ENCODE peak calls at places on chromosome 7, in seven cellular contexts. Y is left ventricle myocardium inferior, P is left ventricle myocardium superior, O is G401, A is kidney tubule cell, Q is M059J, S is GF-D8. E is an unnamed sample.

GRCh38 chr7:132488634-132489302 is 87.5 kb downstream of the PLXNA4 start:
- DNase-seq in O (no peak), P (no peak), Y (no peak), Q (peak), A (no peak), S (no peak), E (no peak)

GRCh38 chr7:85469446-85469970 is 282.7 kb upstream of the SEMA3D start:
- DNase-seq in O (no peak), S (no peak), P (no peak), Q (no peak), A (no peak), Y (no peak), E (no peak)

GRCh38 chr7:152949198-152949597 is 189.6 kb downstream of the ACTR3B start:
- DNase-seq in Y (no peak), Q (no peak), O (no peak), P (no peak), A (no peak), S (no peak), E (no peak)

GRCh38 chr7:151351027-151351426 is 9.4 kb downstream of the NUB1 start:
- DNase-seq in Y (no peak), P (no peak), Q (no peak), O (no peak), S (no peak), A (no peak), E (peak)

GRCh38 chr7:158911145-158911544 is 54.8 kb downstream of the DYNC2I1 start:
- DNase-seq in O (no peak), Y (no peak), A (no peak), S (no peak), P (no peak), Q (no peak), E (no peak)

GRCh38 chr7:48158404-48158803 is 12.9 kb upstream of the ABCA13 start:
- DNase-seq in S (no peak), Y (no peak), A (no peak), Q (peak), O (no peak), P (no peak), E (no peak)

GRCh38 chr7:40310213-40310612 is 175.4 kb downstream of the SUGCT start:
- DNase-seq in P (no peak), O (no peak), S (no peak), A (peak), Y (no peak), Q (peak), E (no peak)

GRCh38 chr7:11675163-11675562 is 156.8 kb downstream of the THSD7A start:
- DNase-seq in Q (no peak), Y (no peak), O (no peak), P (no peak), A (no peak), S (no peak), E (no peak)

GRCh38 chr7:27155816-27156507 is 513 bp downstream of the HOXA7 start:
- DNase-seq in Q (peak), O (no peak), Y (no peak), P (peak), A (no peak), S (no peak), E (no peak)

GRCh38 chr7:20172736-20173334 is 44.3 kb downstream of the MACC1 start:
- DNase-seq in P (no peak), Q (peak), Y (no peak), A (peak), O (peak), S (peak), E (peak)

GRCh38 chr7:17041324-17041723 is 159.5 kb upstream of the AGR3 start:
- DNase-seq in Y (no peak), O (no peak), Q (peak), A (peak), P (no peak), S (peak), E (peak)

GRCh38 chr7:27617651-27618381 is 44.9 kb downstream of the HIBADH start:
- DNase-seq in Y (no peak), Q (no peak), S (peak), O (no peak), A (no peak), P (no peak), E (no peak)

GRCh38 chr7:33819658-33820057 is 85.7 kb upstream of the BMPER start:
- DNase-seq in S (no peak), A (no peak), P (no peak), Y (no peak), O (no peak), Q (no peak), E (no peak)